ENCODE peak calls at places on chromosomes 13 and 19, in five cellular contexts. J, N, V, T and B are unnamed samples. For H3K4me1, the result is how much of the 10 kb centered on the place peaks cover.

GRCh38 chr19:29483944-29484581 is 41.7 kb upstream of the VSTM2B start:
- DNase-seq in N (no peak), J (no peak), V (no peak), T (no peak), B (no peak)

GRCh38 chr19:8615813-8616596 is 5.5 kb upstream of the ADAMTS10 start:
- DNase-seq in J (peak), T (peak), V (peak), N (peak), B (no peak)

GRCh38 chr13:77013853-77014542 is 13.0 kb downstream of the FBXL3 start:
- DNase-seq in N (no peak), V (no peak), T (no peak), J (no peak), B (no peak)

GRCh38 chr19:51726049-51726448 is 2.3 kb upstream of the HAS1 start:
- DNase-seq in J (no peak), T (no peak), N (no peak), V (peak), B (peak)

GRCh38 chr19:18660051-18660910 is 23.2 kb upstream of the CRTC1 start:
- DNase-seq in J (no peak), T (no peak), V (peak), N (peak), B (no peak)

GRCh38 chr13:68923995-68924394 is 1183.6 kb upstream of the ATXN8OS start:
- DNase-seq in T (no peak), N (no peak), V (no peak), J (no peak), B (no peak)

GRCh38 chr19:19214892-19215291 is 3.1 kb downstream of the NCAN start:
- DNase-seq in T (no peak), J (peak), V (no peak), N (no peak), B (no peak)

GRCh38 chr13:37143901-37144300 is 38.4 kb upstream of the CSNK1A1L start:
- DNase-seq in J (no peak), V (no peak), T (no peak), N (no peak), B (no peak)

GRCh38 chr13:95641291-95641811 is 3.2 kb downstream of the DZIP1 start:
- DNase-seq in J (peak), N (peak), V (no peak), T (no peak), B (no peak)

GRCh38 chr19:33301011-33301899 is 1.1 kb downstream of the CEBPA start:
- DNase-seq in J (peak), V (no peak), T (no peak), N (no peak), B (no peak)

GRCh38 chr13:41019027-41019487 is at the start of gene ELF1:
- DNase-seq in J (no peak), T (peak), V (no peak), N (peak), B (peak)

GRCh38 chr19:58033741-58034475 is at the start of gene ZSCAN1:
- DNase-seq in T (no peak), V (peak), N (peak), J (peak), B (peak)

GRCh38 chr19:46147791-46148288 is at the start of gene IGFL2:
- DNase-seq in T (peak), V (no peak), J (no peak), N (no peak), B (peak)

GRCh38 chr19:29943615-29944014 is 1.6 kb downstream of the URI1 start:
- DNase-seq in J (no peak), N (no peak), V (no peak), T (no peak), B (no peak)

GRCh38 chr19:54415208-54415900 is at the start of gene TTYH1:
- DNase-seq in J (peak), V (no peak), N (no peak), T (no peak), B (no peak)

DNA sequence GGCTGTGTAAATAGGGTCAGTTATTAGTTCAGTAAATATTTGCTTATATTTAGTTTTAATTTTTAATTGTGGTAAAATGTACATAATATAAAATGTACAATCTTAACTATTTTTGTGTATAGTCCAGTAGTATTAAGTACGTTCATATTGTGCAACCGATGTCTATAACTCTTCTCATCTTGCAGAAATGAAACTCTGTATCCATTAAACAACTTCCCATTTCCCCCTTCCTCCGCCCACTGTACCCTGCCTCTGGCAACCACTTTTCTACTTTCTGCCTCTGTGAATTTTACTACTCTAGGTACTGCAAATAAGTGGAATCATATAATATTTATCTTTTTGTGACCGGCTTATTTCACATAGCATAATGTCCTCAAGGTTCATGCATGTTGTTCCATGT is 24.4 kb downstream of the UBAC2 start:
- DNase-seq in N (no peak), J (no peak), V (no peak), T (no peak), B (no peak)
- H3K4me1 ChIP-seq in N (under half), J (under half), V (half or more), T (under half), B (under half)

GRCh38 chr19:38616265-38616664 is 1.5 kb downstream of the MAP4K1 start:
- DNase-seq in T (no peak), V (no peak), N (no peak), J (no peak), B (no peak)
- H3K27ac ChIP-seq in T (no peak), V (no peak), N (no peak), J (no peak), B (no peak)

GRCh38 chr13:24085662-24086061 is 74.9 kb upstream of the SPATA13 start:
- DNase-seq in T (no peak), J (no peak), V (no peak), N (no peak), B (no peak)
- H3K4me1 ChIP-seq in T (under half), J (half or more), V (under half), N (under half), B (under half)

DNA sequence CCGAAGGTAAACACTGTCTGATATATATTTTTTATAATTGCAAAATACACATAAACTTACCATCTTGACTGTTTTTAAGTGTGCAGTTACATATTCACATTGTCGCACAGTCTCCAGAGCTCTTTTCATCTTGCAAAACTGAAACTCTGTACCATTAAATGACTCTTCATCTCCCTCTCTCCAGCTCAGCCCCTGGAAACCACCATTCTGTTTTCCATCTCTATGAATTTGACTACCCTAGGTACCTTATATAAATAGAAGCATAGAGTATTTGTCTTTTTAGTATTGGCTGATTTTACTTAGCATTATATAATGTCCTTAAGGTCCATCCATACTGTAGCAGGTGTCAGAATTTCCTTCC is 45.8 kb downstream of the LRCH1 start:
- DNase-seq in N (no peak), V (no peak), T (no peak), J (no peak), B (no peak)
- H3K27ac ChIP-seq in N (no peak), V (peak), T (no peak), J (no peak), B (no peak)

GRCh38 chr19:49403404-49404187 is 15.5 kb downstream of the KASH5 start:
- DNase-seq in V (no peak), T (no peak), J (peak), N (no peak), B (no peak)

GRCh38 chr19:49407482-49408015 is 15.7 kb downstream of the PTH2 start:
- DNase-seq in N (no peak), T (no peak), J (no peak), V (no peak), B (no peak)

GRCh38 chr19:49409441-49410029 is 13.7 kb downstream of the PTH2 start:
- DNase-seq in T (no peak), N (no peak), J (no peak), V (no peak), B (no peak)

GRCh38 chr19:49408816-49409440 is 14.3 kb downstream of the PTH2 start:
- DNase-seq in N (no peak), T (no peak), V (no peak), J (no peak), B (no peak)

DNA sequence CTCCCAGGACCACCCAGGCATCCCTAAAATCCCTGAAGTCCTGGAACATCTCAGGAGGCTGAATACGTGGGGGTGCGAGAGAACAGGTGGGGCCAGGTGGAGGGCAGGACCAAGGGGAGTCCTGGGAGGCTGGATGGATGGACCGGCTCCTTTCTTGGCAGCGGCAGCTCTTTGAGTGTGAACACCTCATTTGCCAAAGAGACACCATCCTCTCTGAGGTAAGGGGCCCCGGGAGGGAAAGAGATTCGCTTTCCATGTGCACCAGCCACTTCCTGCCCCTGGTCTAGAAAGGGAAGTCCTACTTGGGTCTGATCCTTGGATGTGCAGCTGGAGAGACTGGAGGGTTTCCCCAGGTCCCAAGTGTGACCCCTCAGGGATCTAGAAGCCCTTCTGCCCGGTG is 16.2 kb downstream of the PTH2 start:
- DNase-seq in N (no peak), V (no peak), T (no peak), J (no peak), B (no peak)
- H3K4me1 ChIP-seq in N (under half), V (under half), T (under half), J (under half), B (under half)

DNA sequence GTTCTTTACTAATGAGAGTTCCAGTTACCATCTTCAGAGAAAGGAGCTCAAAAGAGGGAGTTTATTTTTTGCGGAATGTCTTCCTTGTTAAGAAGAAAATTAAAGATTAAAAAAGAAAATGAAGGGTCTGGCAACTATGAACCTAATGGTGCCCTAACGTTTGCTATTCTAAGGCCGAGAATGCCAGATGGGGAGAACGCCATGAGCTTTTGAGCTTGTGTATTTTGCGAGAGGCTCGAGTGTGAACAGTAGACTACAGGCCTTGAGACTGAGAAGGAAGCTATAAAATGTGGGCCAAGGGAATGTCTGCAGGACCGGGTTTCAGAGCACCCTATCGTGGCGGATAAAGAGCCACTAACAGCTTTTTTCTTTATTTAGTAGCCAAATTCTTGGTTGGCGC is 6.7 kb downstream of the FGF14 start:
- DNase-seq in T (no peak), J (no peak), N (no peak), V (no peak), B (no peak)
- H3K27ac ChIP-seq in T (no peak), J (no peak), N (peak), V (peak), B (no peak)

DNA sequence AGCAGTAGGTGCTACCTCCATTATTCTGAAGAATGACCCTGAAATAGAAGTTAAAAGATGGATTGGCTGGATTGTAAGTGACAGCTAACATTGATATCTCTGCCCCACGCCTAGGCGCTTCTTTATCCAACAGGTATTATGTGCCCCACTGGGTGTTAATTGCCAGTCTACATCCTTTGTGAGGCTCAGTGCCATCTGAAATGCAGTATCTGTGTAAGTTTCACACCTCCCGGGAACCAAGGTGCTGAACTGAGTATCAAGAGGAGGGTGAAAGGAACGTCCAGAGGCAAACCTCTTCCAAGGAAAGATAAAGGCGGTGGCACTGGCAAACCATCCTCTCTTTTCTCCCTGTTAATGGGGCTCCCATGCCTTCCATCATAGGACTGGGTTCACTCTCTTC is 181.1 kb upstream of the UBL3 start:
- DNase-seq in T (no peak), V (no peak), J (no peak), N (no peak), B (no peak)
- H3K4me1 ChIP-seq in T (under half), V (under half), J (under half), N (under half), B (under half)

GRCh38 chr13:33172911-33173310 is 112.6 kb downstream of the STARD13 start:
- DNase-seq in T (no peak), V (no peak), J (no peak), N (no peak), B (no peak)
- H3K27ac ChIP-seq in T (no peak), V (peak), J (no peak), N (no peak), B (no peak)

DNA sequence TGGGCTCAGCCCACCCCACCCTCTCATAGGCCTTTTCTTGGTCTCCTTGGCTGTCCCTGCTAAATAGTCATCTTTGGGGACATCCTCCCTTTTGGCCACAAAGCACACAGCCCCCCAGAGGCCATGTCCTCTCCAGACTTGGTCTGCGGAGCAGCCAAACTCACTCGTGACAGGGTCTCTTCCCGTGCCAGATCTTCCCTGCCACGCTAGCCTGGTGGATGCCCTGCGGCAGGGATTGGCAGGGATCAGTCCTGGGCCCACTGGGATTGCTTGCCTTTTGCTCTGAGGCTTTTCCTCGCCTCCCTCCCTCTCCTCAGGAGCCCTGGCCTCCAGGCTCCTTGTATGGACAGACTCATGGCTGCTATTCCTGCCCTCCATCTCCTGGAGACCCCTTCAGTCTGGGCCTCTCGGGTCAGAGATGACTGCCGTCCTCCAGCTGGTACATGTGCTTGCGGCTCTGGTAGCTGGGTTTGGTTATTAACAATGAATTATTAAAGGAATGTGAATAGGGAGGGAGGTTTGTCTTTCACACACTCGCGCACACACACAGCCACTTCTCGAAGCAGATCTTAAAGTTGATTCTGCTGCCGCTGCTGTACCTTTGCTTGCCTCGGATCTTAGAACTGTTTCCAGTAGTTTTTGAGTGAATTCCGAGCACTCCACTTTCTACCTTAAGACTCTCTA is 45.1 kb downstream of the NFIX start:
- DNase-seq in N (no peak), J (no peak), V (no peak), T (no peak), B (no peak)
- H3K4me1 ChIP-seq in N (under half), J (under half), V (half or more), T (under half), B (under half)

GRCh38 chr19:13840751-13841338 is 36.1 kb upstream of the NANOS3 start:
- DNase-seq in N (no peak), V (no peak), J (no peak), T (no peak), B (no peak)

GRCh38 chr19:13839938-13840750 is 36.8 kb upstream of the NANOS3 start:
- DNase-seq in J (no peak), N (peak), V (peak), T (no peak), B (no peak)

GRCh38 chr19:13839193-13839937 is 37.6 kb upstream of the NANOS3 start:
- DNase-seq in N (peak), J (peak), T (no peak), V (peak), B (peak)

GRCh38 chr19:13838071-13838942 is 38.6 kb upstream of the NANOS3 start:
- DNase-seq in J (no peak), N (no peak), V (no peak), T (no peak), B (no peak)

GRCh38 chr19:13838943-13839192 is 38.1 kb upstream of the NANOS3 start:
- DNase-seq in J (no peak), N (no peak), V (no peak), T (no peak), B (no peak)
- H3K27ac ChIP-seq in J (no peak), N (peak), V (peak), T (peak), B (peak)